ENCODE peak calls at places on chromosomes 3 and 15, in six cellular contexts. L is AG04450, R is thyroid gland, O is GM23248, D is ascending aorta, B is psoas muscle. I is an unnamed sample. For H3K9me3, the result is how much of the 10 kb centered on the place peaks cover.

GRCh38 chr15:89243046-89243690 is 611 bp upstream of the FANCI start:
- DNase-seq in B (no peak), L (no peak), O (peak), D (peak), R (no peak), I (no peak)

GRCh38 chr3:133843634-133844033 is 38.0 kb downstream of the SRPRB start:
- DNase-seq in R (no peak), D (no peak), B (no peak), O (peak), L (peak), I (no peak)

GRCh38 chr3:173395412-173396181 is 1.9 kb upstream of the NLGN1 start:
- DNase-seq in B (peak), O (peak), D (peak), L (peak), R (peak), I (no peak)

GRCh38 chr3:135965506-135966348 is at the start of gene PPP2R3A:
- DNase-seq in R (peak), O (peak), D (peak), L (peak), B (peak), I (peak)

GRCh38 chr3:3316523-3316922 is 137.0 kb upstream of the CRBN start:
- DNase-seq in R (no peak), O (no peak), D (no peak), L (no peak), B (no peak), I (no peak)

GRCh38 chr15:63176302-63176701 is 13.1 kb upstream of the RAB8B start:
- DNase-seq in B (no peak), R (no peak), O (peak), L (no peak), D (no peak), I (no peak)

GRCh38 chr3:178099885-178100284 is 436.4 kb upstream of the KCNMB2 start:
- DNase-seq in B (no peak), D (no peak), R (no peak), L (no peak), O (no peak), I (no peak)

GRCh38 chr3:124599779-124600693 is 130.2 kb upstream of the UMPS start:
- DNase-seq in O (peak), R (no peak), D (no peak), B (no peak), L (no peak), I (no peak)

GRCh38 chr15:99454941-99455795 is 110.6 kb upstream of the MEF2A start:
- DNase-seq in L (peak), B (peak), R (peak), D (peak), O (peak), I (no peak)

GRCh38 chr3:124691599-124691998 is 38.7 kb upstream of the UMPS start:
- DNase-seq in O (no peak), B (no peak), D (no peak), L (no peak), R (no peak), I (no peak)

GRCh38 chr15:86002444-86002843 is 77.2 kb upstream of the AGBL1 start:
- DNase-seq in L (no peak), R (no peak), O (no peak), B (no peak), D (no peak), I (no peak)

GRCh38 chr3:165446555-165446954 is 250.4 kb upstream of the SLITRK3 start:
- DNase-seq in O (no peak), B (no peak), D (no peak), L (no peak), R (no peak), I (no peak)

GRCh38 chr15:64989331-64990167 is at the start of gene SPG21:
- DNase-seq in O (peak), R (peak), D (peak), L (peak), B (peak), I (peak)

GRCh38 chr3:138249636-138250035 is 62.5 kb downstream of the ARMC8 start:
- DNase-seq in R (no peak), B (no peak), O (no peak), L (no peak), D (no peak), I (no peak)

GRCh38 chr3:179196700-179197099 is 48.5 kb downstream of the PIK3CA start:
- DNase-seq in O (no peak), D (no peak), R (no peak), B (no peak), L (no peak), I (no peak)

GRCh38 chr3:113910966-113911365 is 36.8 kb upstream of the ZDHHC23 start:
- DNase-seq in D (no peak), B (no peak), L (no peak), R (no peak), O (peak), I (no peak)

GRCh38 chr3:120615863-120616599 is 19.9 kb downstream of the NDUFB4 start:
- DNase-seq in O (peak), L (no peak), R (no peak), D (peak), B (peak), I (no peak)

GRCh38 chr3:161043343-161044035 is 61.7 kb downstream of the B3GALNT1 start:
- DNase-seq in B (no peak), D (no peak), R (no peak), O (no peak), L (no peak), I (no peak)

GRCh38 chr3:70849911-70850699 is 537.7 kb upstream of the MDFIC2 start:
- DNase-seq in B (no peak), D (peak), O (peak), L (peak), R (peak), I (no peak)

GRCh38 chr15:65208656-65209055 is 2.6 kb downstream of the CILP start:
- DNase-seq in O (no peak), B (no peak), D (no peak), R (no peak), L (no peak), I (no peak)

GRCh38 chr15:74400915-74401757 is 32.6 kb downstream of the SEMA7A start:
- DNase-seq in L (no peak), R (peak), O (peak), B (no peak), D (no peak), I (no peak)

GRCh38 chr3:158097571-158098553 is 8.4 kb downstream of the SHOX2 start:
- DNase-seq in B (peak), L (no peak), D (peak), O (no peak), R (peak), I (peak)

GRCh38 chr3:71121429-71122167 is 461.9 kb downstream of the FOXP1 start:
- DNase-seq in B (no peak), R (peak), O (no peak), D (peak), L (no peak), I (no peak)

GRCh38 chr15:65385868-65386253 is 8.1 kb upstream of the IGDCC3 start:
- DNase-seq in O (peak), D (no peak), R (no peak), L (no peak), B (no peak), I (no peak)

GRCh38 chr15:101444015-101444414 is 45.5 kb downstream of the PCSK6 start:
- DNase-seq in O (no peak), L (no peak), D (no peak), B (peak), R (no peak), I (no peak)

GRCh38 chr3:115486880-115487279 is 136.4 kb upstream of the GAP43 start:
- DNase-seq in R (no peak), D (no peak), O (no peak), B (no peak), L (no peak), I (no peak)

GRCh38 chr15:86347245-86347644 is 267.6 kb downstream of the AGBL1 start:
- DNase-seq in L (no peak), R (no peak), O (no peak), B (no peak), D (no peak), I (no peak)

GRCh38 chr3:58526124-58526957 is 10.6 kb downstream of the ACOX2 start:
- DNase-seq in L (peak), R (no peak), D (no peak), O (peak), B (no peak), I (no peak)

GRCh38 chr15:70194266-70194665 is 96.5 kb upstream of the TLE3 start:
- DNase-seq in L (no peak), D (no peak), O (no peak), B (no peak), R (no peak), I (no peak)

GRCh38 chr3:38347421-38348200 is 1.0 kb downstream of the XYLB start:
- DNase-seq in B (no peak), O (no peak), D (peak), L (no peak), R (no peak), I (no peak)

GRCh38 chr3:99645277-99646106 is 7.1 kb downstream of the COL8A1 start:
- DNase-seq in O (peak), D (no peak), B (no peak), L (no peak), R (no peak), I (no peak)

DNA sequence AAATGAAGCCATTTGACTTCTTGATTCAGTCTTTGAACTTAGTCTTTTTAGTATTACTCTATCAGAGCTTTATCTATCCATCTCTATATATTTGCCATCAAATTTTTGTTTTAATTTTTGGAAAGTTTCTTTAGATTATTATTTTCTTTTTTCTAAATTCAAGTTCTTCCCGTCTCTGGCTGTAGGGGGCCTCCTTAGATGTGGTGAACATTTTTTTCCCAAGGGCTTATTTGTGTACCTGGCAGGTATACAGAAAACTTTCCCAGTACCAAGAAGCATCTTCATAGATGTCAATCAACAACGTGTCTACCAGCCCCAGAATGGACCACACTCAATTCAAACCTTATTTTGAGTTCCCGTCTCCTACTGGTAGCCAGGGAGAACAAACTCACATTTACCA is 486.8 kb upstream of the CNTN4 start:
- DNase-seq in R (no peak), B (no peak), D (no peak), L (no peak), O (no peak), I (no peak)
- H3K9me3 ChIP-seq in R (under half), B (under half), D (under half), L (under half), O (under half), I (under half)

DNA sequence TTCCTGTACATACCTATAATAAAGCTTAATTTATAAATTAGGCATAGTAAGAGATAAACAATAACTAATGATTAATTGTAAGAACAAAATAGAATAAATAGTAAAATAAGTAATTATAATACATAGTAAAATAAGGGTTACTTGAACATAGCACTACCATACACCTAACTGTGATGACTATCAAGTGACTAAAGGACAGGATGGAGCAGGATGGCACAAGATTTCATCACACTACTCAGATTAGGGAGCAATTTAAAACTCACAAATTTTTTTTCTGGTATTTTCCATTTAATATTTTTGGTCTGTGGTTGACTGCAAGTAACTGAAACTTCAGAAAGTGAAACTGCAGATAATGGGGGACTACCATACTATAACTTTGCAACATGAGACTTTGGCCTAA is 14.8 kb downstream of the RFX7 start:
- DNase-seq in B (no peak), D (no peak), R (no peak), L (no peak), O (no peak), I (no peak)
- H3K9me3 ChIP-seq in B (under half), D (under half), R (under half), L (under half), O (under half), I (under half)

GRCh38 chr3:62372621-62373041 is 719 bp downstream of the FEZF2 start:
- DNase-seq in D (no peak), B (no peak), R (no peak), O (no peak), L (no peak), I (no peak)
- H3K9me3 ChIP-seq in D (under half), B (under half), R (under half), O (under half), L (under half), I (under half)

DNA sequence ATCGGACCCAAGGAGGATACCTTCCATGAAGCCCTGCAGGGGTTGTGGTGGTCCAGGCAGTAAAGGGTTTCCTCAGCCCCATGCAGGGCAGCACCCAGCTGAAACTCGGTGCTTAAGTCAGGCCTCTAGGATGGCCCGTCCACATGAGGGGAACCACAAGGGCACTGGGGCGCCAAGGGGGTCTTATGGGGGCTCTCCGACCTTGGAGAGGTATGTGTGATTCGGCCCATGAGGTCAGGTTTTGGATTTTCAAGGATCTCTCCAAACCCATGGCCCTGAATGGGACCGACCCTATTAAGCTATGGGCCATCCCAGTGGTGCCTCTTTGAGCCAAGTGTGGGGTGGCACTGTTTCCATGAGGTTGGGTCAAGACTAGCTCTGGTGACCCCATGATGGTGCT is 233.3 kb downstream of the SNRPN start:
- DNase-seq in B (no peak), R (no peak), O (no peak), L (no peak), D (no peak), I (no peak)
- H3K9me3 ChIP-seq in B (under half), R (under half), O (under half), L (half or more), D (under half), I (under half)

GRCh38 chr15:22263738-22264137 is 183.4 kb downstream of the OR4M2 start:
- DNase-seq in B (no peak), L (no peak), D (no peak), O (no peak), R (no peak), I (no peak)
- H3K9me3 ChIP-seq in B (under half), L (half or more), D (under half), O (under half), R (under half), I (under half)

DNA sequence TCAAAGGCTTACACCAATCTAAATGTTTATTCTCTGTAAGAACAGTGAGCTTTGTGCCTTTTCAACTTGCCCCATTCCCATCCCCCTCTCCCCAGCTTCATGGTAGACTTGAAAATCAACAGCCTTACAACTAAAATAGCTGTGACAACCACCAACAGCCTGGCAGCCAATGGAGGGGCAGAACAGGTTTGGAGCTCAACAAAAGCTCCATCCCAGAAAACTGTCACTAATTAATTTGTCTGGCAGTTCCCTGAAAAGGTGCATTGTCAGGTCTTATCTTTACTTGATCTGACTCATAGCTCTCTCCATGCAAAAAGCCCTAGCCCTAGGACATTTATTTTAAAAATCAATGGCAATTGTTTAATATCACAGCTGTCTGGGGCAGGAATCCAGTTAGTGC is 22.6 kb downstream of the MTHFS start:
- DNase-seq in B (no peak), D (no peak), R (peak), L (no peak), O (no peak), I (no peak)
- H3K9me3 ChIP-seq in B (under half), D (under half), R (under half), L (under half), O (under half), I (under half)

DNA sequence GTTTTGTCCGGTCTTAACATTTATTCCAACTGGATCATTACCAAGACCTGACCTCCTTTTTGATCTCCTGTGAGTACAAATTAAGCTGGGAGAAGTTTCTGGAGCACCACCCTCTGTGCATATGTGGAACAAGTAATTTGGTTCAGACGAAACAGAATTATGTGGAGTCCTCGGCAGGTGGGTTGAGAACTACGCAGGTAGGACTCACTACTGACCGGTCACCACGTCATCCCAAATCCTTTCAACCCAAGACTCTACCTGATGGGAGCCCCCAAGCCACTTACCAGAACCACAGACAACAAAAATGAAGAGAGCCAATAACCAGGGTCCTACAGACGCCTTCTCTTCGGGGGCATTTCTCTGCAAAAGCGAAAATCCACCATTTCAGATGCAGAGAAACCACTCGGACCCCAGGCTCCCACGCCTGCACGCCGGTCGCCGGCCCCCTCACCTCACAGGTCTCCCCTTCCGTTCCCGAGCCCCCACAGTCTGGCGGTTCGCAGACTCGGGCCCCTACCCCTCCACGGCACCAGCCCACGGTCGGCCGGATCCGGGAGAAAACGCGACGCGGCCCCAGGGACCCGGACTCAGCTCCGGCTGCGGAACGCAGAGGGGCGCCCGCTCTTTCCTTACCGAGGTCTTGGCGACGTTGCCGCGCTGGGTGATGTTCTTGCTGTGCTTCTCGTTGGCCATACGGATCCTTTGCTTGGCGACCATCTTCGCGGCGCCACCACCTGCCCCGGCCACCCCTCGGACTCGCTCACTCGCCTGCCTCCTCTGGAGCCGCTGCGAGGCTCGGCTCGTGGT is 674 bp downstream of the SERP1 start:
- DNase-seq in R (peak), D (no peak), L (no peak), B (no peak), O (peak), I (peak)
- H3K9me3 ChIP-seq in R (under half), D (under half), L (under half), B (under half), O (under half), I (under half)

GRCh38 chr3:196519738-196520122 is 4.6 kb upstream of the SMCO1 start:
- DNase-seq in R (peak), O (no peak), L (no peak), D (no peak), B (no peak), I (no peak)

GRCh38 chr3:196517142-196517808 is 2.1 kb upstream of the SMCO1 start:
- DNase-seq in R (no peak), D (no peak), O (no peak), B (no peak), L (no peak), I (no peak)

GRCh38 chr3:196514913-196515621 is at the start of gene SMCO1:
- DNase-seq in D (no peak), L (no peak), O (no peak), R (no peak), B (no peak), I (no peak)

GRCh38 chr3:196517919-196518318 is 2.8 kb upstream of the SMCO1 start:
- DNase-seq in O (no peak), B (no peak), R (no peak), D (no peak), L (no peak), I (no peak)

DNA sequence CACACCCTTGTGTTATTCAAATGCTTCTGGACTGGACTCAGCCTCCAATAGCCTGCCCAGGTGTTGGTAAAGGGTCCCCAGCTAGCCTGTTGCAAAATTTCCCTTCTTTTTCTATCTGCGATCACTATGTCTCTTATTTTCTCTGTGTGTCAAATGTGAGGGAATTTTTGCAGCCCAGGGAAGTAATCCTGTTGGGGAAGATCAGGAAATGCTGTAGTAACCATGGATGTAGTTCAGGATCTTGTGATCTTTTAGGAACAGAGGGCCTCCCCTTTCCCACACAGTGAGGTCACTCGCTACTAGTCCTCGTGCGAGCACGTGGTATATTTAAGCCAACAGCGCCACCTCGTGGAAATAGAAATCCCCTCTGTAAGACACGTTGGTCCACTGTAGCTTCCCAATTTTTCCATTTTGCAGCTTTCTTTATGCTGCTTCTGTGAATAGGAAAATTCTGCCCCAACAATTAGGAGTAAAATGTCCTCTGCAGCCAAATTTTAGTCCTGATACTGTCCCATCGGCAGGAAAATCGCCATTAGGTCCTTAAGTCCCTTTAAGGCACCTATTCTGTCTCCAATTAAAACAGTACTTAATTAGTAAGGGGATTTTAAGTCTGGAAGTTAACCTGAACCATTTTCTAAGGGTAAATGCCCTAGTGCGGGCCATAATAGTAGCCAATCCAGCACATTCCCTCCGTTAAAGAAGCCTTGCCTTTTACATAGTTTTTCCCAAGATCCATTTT is 4.0 kb upstream of the SMCO1 start:
- DNase-seq in B (peak), L (no peak), R (peak), D (peak), O (peak), I (peak)
- H3K9me3 ChIP-seq in B (under half), L (under half), R (under half), D (under half), O (under half), I (under half)

GRCh38 chr15:96992817-96993216 is 662.3 kb downstream of the NR2F2 start:
- DNase-seq in O (no peak), R (no peak), D (no peak), B (no peak), L (no peak), I (no peak)
- H3K9me3 ChIP-seq in O (under half), R (under half), D (under half), B (under half), L (under half), I (under half)

I was measured in T-helper 17 cell.